ENCODE peak calls at places on chromosomes 6 and 20, in ten cellular contexts. A is RWPE2, G is neural progenitor cell, I is adrenal gland, H is AG04449, P is hepatocyte, E is upper lobe of left lung, K is ascending aorta, U is A549, O is left ventricle myocardium inferior. T is an unnamed sample.

GRCh38 chr6:44256291-44257006 is 879 bp downstream of the SLC35B2 start:
- DNase-seq in H (no peak), I (peak), K (no peak), P (no peak), O (no peak), E (no peak), A (no peak), U (peak), G (no peak), T (no peak)

GRCh38 chr6:84568971-84569370 is 195.4 kb downstream of the TBX18 start:
- DNase-seq in P (peak), E (no peak), I (no peak), H (no peak), O (no peak), G (peak), K (no peak), A (no peak), U (no peak), T (no peak)

GRCh38 chr6:43127180-43127579 is 43.9 kb upstream of the SRF start:
- DNase-seq in K (no peak), P (no peak), H (no peak), E (no peak), A (no peak), O (no peak), I (no peak), G (no peak), U (no peak), T (no peak)

GRCh38 chr6:50966986-50967385 is 148.3 kb downstream of the TFAP2B start:
- DNase-seq in G (no peak), E (no peak), K (no peak), U (no peak), I (no peak), O (no peak), P (no peak), A (no peak), H (no peak), T (no peak)

GRCh38 chr6:30685977-30686907 is at the start of gene PPP1R18:
- DNase-seq in H (no peak), K (no peak), O (peak), A (peak), P (peak), G (peak), E (peak), I (peak), U (no peak), T (no peak)

GRCh38 chr6:103327079-103327478 is 1532.6 kb downstream of the HACE1 start:
- DNase-seq in H (no peak), K (no peak), U (no peak), P (no peak), O (no peak), A (no peak), I (no peak), E (no peak), G (peak), T (no peak)

GRCh38 chr6:136282906-136283305 is 6.7 kb downstream of the BCLAF1 start:
- DNase-seq in A (no peak), H (no peak), O (no peak), P (no peak), E (no peak), G (no peak), K (no peak), U (no peak), I (no peak), T (no peak)

GRCh38 chr6:505374-505773 is 113.8 kb downstream of the IRF4 start:
- DNase-seq in E (no peak), U (no peak), A (no peak), K (no peak), I (no peak), H (no peak), G (no peak), P (no peak), O (no peak), T (no peak)

GRCh38 chr6:81031429-81031828 is 721.1 kb downstream of the TENT5A start:
- DNase-seq in I (no peak), E (no peak), P (no peak), U (no peak), H (no peak), K (no peak), G (no peak), A (no peak), O (no peak), T (no peak)

GRCh38 chr6:44594471-44594870 is 207.0 kb downstream of the CDC5L start:
- DNase-seq in E (no peak), U (no peak), I (no peak), K (no peak), P (no peak), G (peak), H (no peak), O (no peak), A (no peak), T (no peak)

GRCh38 chr20:4929686-4930397 is 71.5 kb downstream of the SLC23A2 start:
- DNase-seq in O (no peak), U (no peak), H (no peak), E (no peak), A (no peak), G (no peak), P (no peak), K (no peak), I (no peak), T (no peak)

GRCh38 chr6:122381494-122382083 is 17.9 kb upstream of the HSF2 start:
- DNase-seq in I (peak), A (no peak), P (peak), O (peak), K (no peak), E (peak), H (peak), G (peak), U (peak), T (no peak)

GRCh38 chr20:33093582-33093981 is 14.1 kb downstream of the BPIFB4 start:
- DNase-seq in P (no peak), U (no peak), K (no peak), E (no peak), A (no peak), G (no peak), H (no peak), I (no peak), O (no peak), T (no peak)

GRCh38 chr6:5763407-5763806 is 243.3 kb downstream of the NRN1 start:
- DNase-seq in O (no peak), K (no peak), I (no peak), G (no peak), P (no peak), H (no peak), A (no peak), U (no peak), E (no peak), T (no peak)

GRCh38 chr6:11854418-11855165 is 76.0 kb upstream of the ADTRP start:
- DNase-seq in O (no peak), A (no peak), H (peak), E (no peak), K (no peak), G (no peak), P (peak), U (peak), I (peak), T (no peak)

GRCh38 chr20:59406446-59406845 is 106.0 kb downstream of the EDN3 start:
- DNase-seq in E (no peak), A (no peak), G (no peak), O (peak), I (no peak), P (no peak), H (no peak), K (no peak), U (no peak), T (no peak)

GRCh38 chr6:40125680-40126079 is 191.4 kb upstream of the MOCS1 start:
- DNase-seq in A (no peak), K (no peak), I (no peak), H (no peak), E (no peak), P (no peak), G (no peak), O (no peak), U (no peak), T (no peak)

GRCh38 chr20:853406-853996 is 20.0 kb downstream of the FAM110A start:
- DNase-seq in E (no peak), A (no peak), P (no peak), H (no peak), U (no peak), G (no peak), I (no peak), K (no peak), O (no peak), T (no peak)

GRCh38 chr6:3627501-3627900 is 124.0 kb downstream of the PXDC1 start:
- DNase-seq in H (no peak), I (no peak), K (no peak), O (no peak), P (no peak), U (no peak), E (no peak), G (no peak), A (no peak), T (no peak)

DNA sequence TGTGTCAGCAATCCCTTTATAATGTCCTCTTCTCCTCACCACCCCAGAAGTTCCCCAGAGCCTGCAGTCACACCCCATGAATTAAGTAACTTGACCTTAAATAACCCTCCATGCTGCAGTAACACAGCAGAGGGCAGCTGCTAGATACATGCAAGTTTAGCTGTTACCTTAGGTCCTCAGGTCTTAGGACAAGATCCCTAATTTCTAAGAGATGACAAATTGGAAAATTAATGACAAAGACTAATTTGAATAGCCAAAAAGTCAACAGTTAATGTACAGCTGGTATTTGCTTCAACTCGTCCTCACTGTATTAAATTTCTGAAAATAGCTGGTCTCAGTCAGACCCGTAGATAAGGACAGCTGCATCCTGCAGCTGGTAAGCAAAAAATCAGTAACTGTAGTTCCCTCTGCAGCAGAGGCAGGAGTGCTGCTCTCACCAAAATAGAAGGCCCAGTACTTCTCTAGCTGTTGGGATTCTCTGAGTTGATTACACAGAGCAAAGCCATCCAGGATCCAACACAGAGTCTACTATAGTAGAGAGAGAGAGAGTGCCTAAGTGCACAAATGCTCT is 62.4 kb downstream of the TNFRSF21 start:
- DNase-seq in K (no peak), I (no peak), E (peak), H (no peak), G (no peak), P (no peak), A (no peak), U (no peak), O (no peak), T (peak)
- H3K4me3 ChIP-seq in K (no peak), I (no peak), E (no peak), H (no peak), G (no peak), P (no peak), A (no peak), U (no peak), O (no peak), T (no peak)

GRCh38 chr20:50482396-50482890 is 27.7 kb upstream of the PTPN1 start:
- DNase-seq in U (no peak), K (no peak), A (no peak), G (no peak), E (no peak), O (no peak), I (no peak), P (no peak), H (no peak), T (no peak)

GRCh38 chr20:50481741-50482140 is 28.4 kb upstream of the PTPN1 start:
- DNase-seq in P (no peak), E (no peak), K (no peak), H (no peak), G (no peak), A (no peak), O (no peak), U (no peak), I (no peak), T (no peak)

GRCh38 chr20:50475879-50476292 is 34.3 kb upstream of the PTPN1 start:
- DNase-seq in U (peak), P (no peak), I (peak), E (peak), G (no peak), A (no peak), O (no peak), K (no peak), H (no peak), T (no peak)

GRCh38 chr20:50477260-50477659 is 32.9 kb upstream of the PTPN1 start:
- DNase-seq in K (no peak), I (no peak), O (no peak), U (no peak), P (no peak), E (no peak), H (no peak), G (no peak), A (no peak), T (no peak)

GRCh38 chr20:50478162-50479036 is 31.8 kb upstream of the PTPN1 start:
- DNase-seq in P (peak), G (peak), H (no peak), E (peak), U (peak), K (peak), I (peak), A (peak), O (peak), T (peak)
- TF ChIP-seq CTCF in P (peak), G (peak), H (peak), E (peak), U (peak), K (peak), I (peak), A (peak), O (peak), T (peak)

GRCh38 chr6:18504232-18504596 is 117.1 kb downstream of the RNF144B start:
- DNase-seq in G (no peak), K (no peak), H (no peak), P (no peak), A (no peak), E (no peak), O (no peak), U (no peak), I (no peak), T (no peak)
- H3K4me3 ChIP-seq in G (no peak), K (peak), H (no peak), P (no peak), A (no peak), E (no peak), O (peak), U (peak), I (peak), T (no peak)

GRCh38 chr20:47152078-47152477 is 204.4 kb downstream of the ZMYND8 start:
- DNase-seq in U (no peak), E (no peak), A (no peak), P (peak), G (no peak), O (no peak), K (no peak), H (no peak), I (no peak), T (no peak)

GRCh38 chr20:47148059-47148458 is 208.4 kb downstream of the ZMYND8 start:
- DNase-seq in O (no peak), A (no peak), G (no peak), I (no peak), H (no peak), U (no peak), E (no peak), P (no peak), K (no peak), T (no peak)

GRCh38 chr20:47154089-47154488 is 202.4 kb downstream of the ZMYND8 start:
- DNase-seq in H (no peak), A (no peak), P (no peak), E (no peak), O (no peak), G (no peak), I (no peak), U (no peak), K (no peak), T (no peak)

GRCh38 chr20:47149939-47150338 is 206.6 kb downstream of the ZMYND8 start:
- DNase-seq in E (no peak), G (no peak), I (no peak), K (no peak), A (no peak), U (no peak), H (no peak), P (no peak), O (no peak), T (no peak)

DNA sequence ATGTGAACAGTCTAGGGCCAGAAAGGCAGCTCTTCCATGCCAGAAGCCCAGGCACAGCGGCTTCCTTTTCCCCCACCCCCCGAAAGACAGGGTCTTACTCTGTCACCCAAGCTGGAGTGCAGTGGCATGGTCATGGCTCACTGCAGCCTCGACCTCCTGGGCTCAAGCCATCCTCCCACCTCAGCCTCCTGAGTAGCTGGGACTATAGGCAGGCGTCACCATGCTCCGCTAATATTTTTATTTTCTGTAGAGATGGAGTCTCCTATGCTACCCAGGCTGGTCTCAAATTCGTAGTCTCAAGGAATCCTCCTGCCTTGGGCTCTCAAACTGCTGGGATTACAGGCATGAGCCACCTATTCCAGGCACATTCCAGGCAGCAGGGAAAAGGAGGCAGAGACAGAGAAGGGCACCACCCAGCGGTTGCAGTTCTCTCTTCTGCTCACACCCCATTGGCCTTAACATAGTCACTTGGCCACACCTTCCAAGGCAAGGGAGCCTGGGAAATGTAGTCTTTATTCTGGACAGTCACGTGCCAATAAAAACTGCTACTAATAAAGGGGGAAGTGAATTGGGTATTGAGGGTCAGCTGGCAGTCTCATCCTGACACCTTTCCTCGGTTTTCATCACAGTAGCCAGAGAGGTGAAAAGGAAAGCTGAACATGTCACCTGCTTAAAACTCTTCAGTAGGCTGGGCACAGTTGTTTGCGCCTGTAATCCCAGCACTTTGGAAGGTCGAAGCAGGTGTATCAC is 205.9 kb downstream of the ZMYND8 start:
- DNase-seq in E (peak), H (no peak), P (peak), G (peak), K (peak), U (peak), O (peak), A (no peak), I (peak), T (peak)
- TF ChIP-seq CTCF in E (peak), H (peak), P (peak), G (peak), K (peak), U (peak), O (peak), A (peak), I (peak), T (peak)

DNA sequence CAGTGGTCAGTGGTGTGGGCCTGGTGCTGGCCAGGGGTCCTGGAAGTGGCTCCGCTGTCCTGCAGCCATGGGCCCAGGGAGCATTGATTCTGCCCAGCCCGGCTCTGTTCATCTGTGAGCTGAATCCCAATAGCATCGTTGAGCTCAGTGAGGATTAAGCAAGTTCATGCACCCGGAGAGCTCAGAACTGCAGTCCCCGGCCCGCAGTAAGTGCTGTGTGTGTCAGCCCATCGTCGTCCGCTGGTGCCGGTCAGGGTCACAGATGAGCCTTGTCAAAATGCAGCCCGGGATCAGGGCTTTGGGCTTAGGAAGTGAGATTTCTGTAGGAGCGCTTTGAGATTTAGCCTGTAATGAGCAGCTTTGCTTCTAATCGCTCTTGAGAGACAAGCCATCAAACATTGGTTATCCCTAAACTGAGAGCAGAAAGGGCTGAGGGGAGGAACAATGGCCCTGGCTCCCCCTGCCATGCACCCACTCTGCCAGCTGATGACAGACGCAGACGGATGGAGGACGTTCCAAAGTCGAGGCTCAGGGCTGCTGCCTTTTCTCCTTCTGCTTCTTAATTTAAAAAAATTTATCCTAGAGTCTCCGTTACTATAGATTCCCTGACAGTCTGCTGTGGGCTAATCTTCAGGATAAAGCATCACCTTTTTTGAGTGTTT is 25.5 kb upstream of the SULF2 start:
- DNase-seq in G (no peak), H (no peak), I (no peak), P (no peak), O (no peak), K (no peak), E (no peak), U (no peak), A (peak), T (no peak)
- H3K4me3 ChIP-seq in G (no peak), H (no peak), I (no peak), P (no peak), O (no peak), K (no peak), E (no peak), U (no peak), A (no peak), T (no peak)